ENCODE peak calls at places on chromosomes 1 and 21, in seven cellular contexts. E, M, J, T, P, B and O are unnamed samples.

GRCh38 chr21:25934771-25935224 is 200.0 kb downstream of the GABPA start:
- DNase-seq in P (no peak), E (peak; percentile 99), J (no peak), B (no peak), T (no peak), M (peak; percentile 58), O (peak; percentile 44)

GRCh38 chr1:182288749-182289604 is 102.6 kb downstream of the GLUL start:
- DNase-seq in B (no peak), M (no peak), T (no peak), E (no peak), J (no peak), P (no peak), O (peak; percentile 93)

GRCh38 chr1:31310131-31310530 is 13.3 kb downstream of the ZCCHC17 start:
- DNase-seq in T (no peak), B (no peak), P (no peak), J (no peak), E (peak; percentile 2), M (no peak), O (no peak)

GRCh38 chr1:97603218-97603617 is 317.6 kb downstream of the DPYD start:
- DNase-seq in E (no peak), M (no peak), J (no peak), P (no peak), T (no peak), B (no peak), O (no peak)

GRCh38 chr1:150981177-150981804 is 801 bp upstream of the ANXA9 start:
- DNase-seq in E (no peak), J (no peak), P (no peak), B (no peak), T (peak; percentile 60), M (no peak), O (peak; percentile 87)

GRCh38 chr1:31699341-31699891 is 4.4 kb downstream of the COL16A1 start:
- DNase-seq in T (no peak), P (peak; percentile 61), E (no peak), B (peak; percentile 12), M (no peak), J (no peak), O (no peak)

GRCh38 chr1:209023790-209024189 is 559.7 kb upstream of the CAMK1G start:
- DNase-seq in J (no peak), T (no peak), E (no peak), B (no peak), P (no peak), M (no peak), O (no peak)

GRCh38 chr1:192516776-192517297 is 58.7 kb upstream of the RGS1 start:
- DNase-seq in E (no peak), M (no peak), J (no peak), T (no peak), P (peak; percentile 99), B (no peak), O (no peak)

GRCh38 chr21:45097827-45098387 is 23.5 kb downstream of the ADARB1 start:
- DNase-seq in M (no peak), J (no peak), P (no peak), B (no peak), T (no peak), E (no peak), O (no peak)

DNA sequence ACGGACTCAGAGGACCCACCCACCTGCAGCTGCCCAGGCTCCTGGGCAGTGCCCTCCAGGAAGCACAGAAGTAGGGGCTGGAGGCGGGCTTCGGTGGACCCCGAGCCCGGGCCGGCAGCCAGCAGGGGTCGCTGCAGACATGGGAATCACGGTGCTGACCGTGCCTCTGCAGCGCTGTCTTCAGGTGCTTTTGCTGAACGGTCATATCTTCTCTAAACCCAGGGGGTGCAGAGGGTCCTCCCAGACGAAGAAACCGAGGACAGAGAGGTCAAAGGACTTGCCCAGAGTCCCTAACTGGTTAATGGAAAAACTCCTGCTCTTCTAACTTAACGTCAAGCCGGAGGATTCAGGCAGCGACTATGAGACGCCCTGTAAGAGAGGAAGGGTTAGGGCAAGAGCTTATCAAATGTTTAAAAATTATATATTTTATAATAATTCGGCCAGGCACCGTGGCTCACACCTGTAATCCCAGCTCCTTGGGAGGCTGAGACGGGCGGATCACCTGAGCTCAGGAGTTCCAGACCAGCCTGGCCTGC is 21.5 kb upstream of the LEFTY2 start:
- DNase-seq in T (no peak), J (peak; percentile 91), E (no peak), B (peak; percentile 71), P (no peak), M (peak; percentile 71), O (peak; percentile 27)
- TF ChIP-seq RFX5 in T (no peak), J (no peak), E (no peak), B (no peak), P (no peak), M (no peak), O (no peak)

DNA sequence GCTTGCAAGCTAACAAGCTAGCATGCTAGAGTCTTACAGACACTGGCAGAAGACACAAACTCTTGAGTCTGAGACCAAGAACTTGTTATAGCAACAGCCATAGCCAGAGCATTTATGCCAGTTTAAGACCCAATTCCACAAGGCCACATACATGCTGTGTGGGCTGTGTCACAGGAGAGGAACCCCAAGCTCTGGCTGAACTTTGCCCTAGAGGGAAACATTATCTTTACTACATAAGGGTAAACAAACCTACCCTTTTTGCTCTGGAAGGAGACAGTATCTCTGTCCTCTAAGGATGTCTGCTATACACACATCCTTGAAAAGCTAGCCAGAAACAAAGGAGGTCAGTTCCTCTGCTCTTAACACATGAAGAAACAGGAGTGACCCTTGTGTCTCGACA is 70.3 kb downstream of the HSF2BP start:
- DNase-seq in T (no peak), B (no peak), M (peak; percentile 39), P (no peak), E (no peak), J (no peak), O (peak; percentile 57)
- TF ChIP-seq RFX5 in T (no peak), B (no peak), M (no peak), P (no peak), E (no peak), J (no peak), O (no peak)

GRCh38 chr1:212606734-212607205 is 1.8 kb upstream of the ATF3 start:
- DNase-seq in P (no peak), E (no peak), J (peak; percentile 33), T (no peak), M (no peak), B (peak; percentile 47), O (no peak)
- TF ChIP-seq RFX5 in P (no peak), E (no peak), J (no peak), T (no peak), M (no peak), B (no peak), O (no peak)

DNA sequence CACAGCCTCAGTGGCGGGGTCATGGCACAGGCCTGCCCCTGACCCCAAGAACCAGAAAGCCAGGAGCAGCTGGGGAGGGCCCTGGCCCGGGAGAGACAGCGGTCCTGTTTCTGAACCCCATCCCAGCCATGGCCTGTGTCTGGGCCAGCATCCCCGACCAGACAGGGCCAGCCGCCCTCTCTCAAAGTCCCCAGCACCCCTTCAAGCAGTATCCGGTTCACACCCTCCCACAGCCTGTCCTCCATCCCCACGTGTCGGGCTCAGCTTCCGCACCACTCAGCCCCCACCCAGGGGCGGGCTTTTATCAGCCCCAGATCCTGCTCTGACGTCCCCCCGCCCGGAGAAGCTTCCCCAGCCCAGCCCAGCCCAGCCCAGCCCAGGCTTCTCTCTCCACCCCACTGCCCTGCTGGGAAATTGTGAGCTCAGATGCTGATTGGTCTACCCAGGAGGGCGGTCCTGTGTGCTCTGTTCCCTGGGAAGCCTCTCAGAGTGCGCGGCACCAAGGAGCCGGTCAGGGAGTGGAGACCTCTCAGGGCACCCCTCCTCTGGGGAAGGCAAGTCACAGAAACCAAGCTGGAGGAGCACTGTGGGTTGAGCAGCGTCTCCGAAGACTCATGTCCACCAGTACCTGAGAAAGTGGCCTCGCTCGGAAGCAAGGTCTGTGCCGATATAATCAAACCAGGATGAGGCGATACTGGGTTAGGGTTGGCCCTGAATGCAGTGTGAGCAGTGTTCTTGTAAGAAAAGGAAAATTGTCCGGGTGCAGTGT is 4.7 kb upstream of the FAAP20 start:
- DNase-seq in J (peak; percentile 99), E (peak; percentile 85), P (peak; percentile 26), T (no peak), M (peak; percentile 77), B (peak; percentile 83), O (peak; percentile 63)
- TF ChIP-seq RFX5 in J (no peak), E (no peak), P (no peak), T (no peak), M (no peak), B (peak; percentile 36), O (no peak)

DNA sequence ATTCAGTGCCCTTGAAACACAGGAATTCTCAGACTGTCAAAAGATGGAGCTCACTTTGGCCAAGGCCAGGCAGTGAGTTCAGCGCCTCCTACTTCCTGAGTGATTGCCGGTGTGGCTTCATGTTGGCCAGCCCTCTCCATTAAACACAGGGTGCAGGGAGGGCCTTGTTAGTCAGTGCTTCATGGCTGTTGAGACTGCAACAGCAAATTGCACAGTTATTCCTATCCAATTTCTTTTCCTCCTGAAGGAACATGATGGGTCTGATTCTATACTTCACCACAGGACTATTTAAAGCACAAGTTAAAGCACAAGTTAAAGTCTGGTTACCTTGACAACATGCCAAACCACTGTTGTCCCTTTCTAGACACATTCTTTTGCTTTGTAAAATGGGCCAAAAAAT is 156.6 kb downstream of the SIPA1L2 start:
- DNase-seq in B (no peak), E (peak; percentile 66), M (peak; percentile 11), P (no peak), T (no peak), J (no peak), O (no peak)
- TF ChIP-seq RFX5 in B (no peak), E (no peak), M (no peak), P (no peak), T (no peak), J (no peak), O (no peak)